ENCODE peak calls at places on chromosome 5, in six cellular contexts. One of them, this sample, is unnamed.

GRCh38 chr5:34695275-34696032 is 39.3 kb downstream of the RAI14 start:
- DNase-seq in AG10803: peak; percentile 17
- DNase-seq in psoas muscle: no peak
- DNase-seq in transverse colon: no peak
- DNase-seq in mucosa of descending colon: no peak
- DNase-seq in NB4: no peak
- DNase-seq in this sample: peak; percentile 24

GRCh38 chr5:82355496-82355895 is 77.3 kb upstream of the RPS23 start:
- DNase-seq in AG10803: no peak
- DNase-seq in psoas muscle: no peak
- DNase-seq in transverse colon: no peak
- DNase-seq in mucosa of descending colon: no peak
- DNase-seq in NB4: no peak
- DNase-seq in this sample: no peak

GRCh38 chr5:9094582-9094981 is 451.3 kb downstream of the SEMA5A start:
- DNase-seq in AG10803: peak; percentile 84
- DNase-seq in psoas muscle: no peak
- DNase-seq in transverse colon: no peak
- DNase-seq in mucosa of descending colon: no peak
- DNase-seq in NB4: no peak
- DNase-seq in this sample: no peak

GRCh38 chr5:24633705-24634325 is 11.0 kb downstream of the CDH10 start:
- DNase-seq in AG10803: peak; percentile 42
- DNase-seq in psoas muscle: no peak
- DNase-seq in transverse colon: no peak
- DNase-seq in mucosa of descending colon: no peak
- DNase-seq in NB4: peak; percentile 49
- DNase-seq in this sample: no peak

GRCh38 chr5:54534306-54534705 is 16.7 kb downstream of the SNX18 start:
- DNase-seq in AG10803: no peak
- DNase-seq in psoas muscle: no peak
- DNase-seq in transverse colon: no peak
- DNase-seq in mucosa of descending colon: no peak
- DNase-seq in NB4: no peak
- DNase-seq in this sample: no peak

GRCh38 chr5:27472000-27472763 is 433.8 kb upstream of the CDH9 start:
- DNase-seq in AG10803: peak; percentile 79
- DNase-seq in psoas muscle: no peak
- DNase-seq in transverse colon: no peak
- DNase-seq in mucosa of descending colon: no peak
- DNase-seq in NB4: peak; percentile 21
- DNase-seq in this sample: peak; percentile 50

GRCh38 chr5:88551724-88552345 is 283.2 kb upstream of the TMEM161B start:
- DNase-seq in AG10803: no peak
- DNase-seq in psoas muscle: no peak
- DNase-seq in transverse colon: no peak
- DNase-seq in mucosa of descending colon: no peak
- DNase-seq in NB4: no peak
- DNase-seq in this sample: no peak

GRCh38 chr5:31854625-31855526 is 215.9 kb downstream of the PDZD2 start:
- DNase-seq in AG10803: peak; percentile 3
- DNase-seq in psoas muscle: peak; percentile 42
- DNase-seq in transverse colon: no peak
- DNase-seq in mucosa of descending colon: no peak
- DNase-seq in NB4: no peak
- DNase-seq in this sample: no peak

GRCh38 chr5:67989457-67989856 is 226.1 kb upstream of the PIK3R1 start:
- DNase-seq in AG10803: peak; percentile 49
- DNase-seq in psoas muscle: no peak
- DNase-seq in transverse colon: no peak
- DNase-seq in mucosa of descending colon: no peak
- DNase-seq in NB4: no peak
- DNase-seq in this sample: no peak

GRCh38 chr5:6011199-6011598 is 367.1 kb downstream of the MED10 start:
- DNase-seq in AG10803: no peak
- DNase-seq in psoas muscle: no peak
- DNase-seq in transverse colon: no peak
- DNase-seq in mucosa of descending colon: no peak
- DNase-seq in NB4: no peak
- DNase-seq in this sample: no peak

GRCh38 chr5:115069087-115069968 is 100.4 kb downstream of the TRIM36 start:
- DNase-seq in AG10803: peak; percentile 60
- DNase-seq in psoas muscle: no peak
- DNase-seq in transverse colon: peak; percentile 8
- DNase-seq in mucosa of descending colon: no peak
- DNase-seq in NB4: peak; percentile 77
- DNase-seq in this sample: peak; percentile 13

DNA sequence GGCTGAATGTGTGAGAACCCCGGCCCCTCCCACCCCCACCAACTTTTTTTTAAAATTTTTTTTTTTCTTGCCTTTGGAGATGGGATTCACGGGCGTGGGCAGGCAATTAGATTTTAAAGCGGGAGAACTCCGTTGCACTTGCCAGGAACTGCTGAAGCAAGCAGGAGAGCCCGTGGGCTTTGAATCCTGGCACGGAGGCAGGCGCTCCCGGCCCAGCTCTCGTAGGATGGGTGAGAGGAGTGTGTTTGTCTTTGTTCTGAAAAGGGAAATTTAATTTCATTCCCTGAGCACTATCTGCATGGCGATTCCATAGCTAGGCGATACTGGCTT is 54.3 kb upstream of the BOD1 start:
- DNase-seq in AG10803: no peak
- DNase-seq in psoas muscle: no peak
- DNase-seq in transverse colon: no peak
- DNase-seq in mucosa of descending colon: no peak
- DNase-seq in NB4: no peak
- DNase-seq in this sample: no peak
- H3K4me3 ChIP-seq in AG10803: no peak overlapping the region
- H3K4me3 ChIP-seq in psoas muscle: peak overlapping the region; percentile 46
- H3K4me3 ChIP-seq in transverse colon: no peak overlapping the region
- H3K4me3 ChIP-seq in mucosa of descending colon: no peak overlapping the region
- H3K4me3 ChIP-seq in NB4: no peak overlapping the region
- H3K4me3 ChIP-seq in this sample: no peak overlapping the region

GRCh38 chr5:77492653-77493000 is 511 bp upstream of the WDR41 start:
- DNase-seq in AG10803: no peak
- DNase-seq in psoas muscle: no peak
- DNase-seq in transverse colon: no peak
- DNase-seq in mucosa of descending colon: no peak
- DNase-seq in NB4: no peak
- DNase-seq in this sample: no peak
- TF ChIP-seq CTCF in AG10803: no peak
- TF ChIP-seq CTCF in psoas muscle: no peak
- TF ChIP-seq CTCF in transverse colon: no peak
- TF ChIP-seq CTCF in mucosa of descending colon: no peak
- TF ChIP-seq CTCF in NB4: no peak
- TF ChIP-seq CTCF in this sample: no peak

DNA sequence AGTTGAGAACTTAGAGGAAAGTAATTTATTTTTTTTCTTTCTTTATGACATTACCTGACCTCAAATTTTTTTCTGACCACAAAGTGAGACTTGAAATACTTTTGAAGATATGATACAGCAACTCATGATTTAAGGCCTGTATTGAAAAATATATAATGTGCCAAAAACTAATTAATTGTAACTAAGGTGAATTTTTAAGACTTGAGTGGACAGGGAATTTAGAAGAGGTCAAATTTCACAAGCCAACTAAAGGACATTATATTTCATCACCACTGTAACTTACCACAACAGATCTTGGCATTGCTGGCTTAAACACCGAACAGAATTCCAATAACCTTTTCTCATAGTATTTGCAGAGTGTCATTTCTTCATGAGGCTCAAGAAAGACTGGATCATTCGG is 1.8 kb downstream of the CCNH start:
- DNase-seq in AG10803: peak; percentile 96
- DNase-seq in psoas muscle: no peak
- DNase-seq in transverse colon: no peak
- DNase-seq in mucosa of descending colon: no peak
- DNase-seq in NB4: no peak
- DNase-seq in this sample: no peak
- H3K4me3 ChIP-seq in AG10803: peak overlapping the region; percentile 99
- H3K4me3 ChIP-seq in psoas muscle: peak overlapping the region; percentile 91
- H3K4me3 ChIP-seq in transverse colon: no peak overlapping the region
- H3K4me3 ChIP-seq in mucosa of descending colon: no peak overlapping the region
- H3K4me3 ChIP-seq in NB4: peak overlapping the region; percentile 83
- H3K4me3 ChIP-seq in this sample: peak overlapping the region; percentile 90

DNA sequence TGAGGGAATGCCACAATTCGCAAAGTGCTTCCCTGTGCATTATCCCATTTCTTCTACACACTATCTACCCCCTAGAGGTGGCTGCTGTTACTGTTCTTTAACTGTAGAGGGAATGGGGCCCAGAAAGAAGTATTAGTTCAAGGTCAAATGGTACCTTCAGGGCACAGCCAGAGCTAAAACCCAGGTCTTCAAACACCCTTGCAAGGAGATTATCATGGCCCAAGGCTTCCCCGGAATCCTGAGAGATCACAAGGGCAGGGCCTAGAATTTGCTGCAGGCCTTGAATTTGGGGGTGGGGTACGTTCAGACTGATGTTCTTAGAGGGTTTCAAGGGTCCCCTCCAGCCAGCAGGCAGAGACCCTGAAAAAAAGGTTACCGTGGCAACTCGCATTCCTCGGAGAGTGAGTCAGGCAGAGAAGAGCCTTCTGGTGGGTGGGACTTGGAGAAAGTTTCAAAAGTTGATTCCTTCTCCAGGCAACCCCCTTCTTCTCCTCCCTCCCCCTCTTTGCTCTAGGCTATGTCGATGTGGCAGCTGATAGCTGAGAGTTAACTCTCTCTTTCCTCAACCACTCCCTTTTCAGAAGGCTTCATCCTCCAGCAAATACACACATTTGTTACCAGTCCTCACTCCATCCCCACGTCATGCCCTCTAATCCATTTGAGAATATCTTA is 1.9 kb downstream of the SPARC start:
- DNase-seq in AG10803: peak; percentile 97
- DNase-seq in psoas muscle: peak; percentile 40
- DNase-seq in transverse colon: peak; percentile 29
- DNase-seq in mucosa of descending colon: no peak
- DNase-seq in NB4: peak; percentile 24
- DNase-seq in this sample: no peak
- TF ChIP-seq CTCF in AG10803: peak; percentile 60
- TF ChIP-seq CTCF in psoas muscle: no peak
- TF ChIP-seq CTCF in transverse colon: peak; percentile 8
- TF ChIP-seq CTCF in mucosa of descending colon: no peak
- TF ChIP-seq CTCF in NB4: no peak
- TF ChIP-seq CTCF in this sample: peak; percentile 41

GRCh38 chr5:1708592-1709141 is 91.0 kb downstream of the MRPL36 start:
- DNase-seq in AG10803: no peak
- DNase-seq in psoas muscle: no peak
- DNase-seq in transverse colon: no peak
- DNase-seq in mucosa of descending colon: no peak
- DNase-seq in NB4: no peak
- DNase-seq in this sample: no peak

GRCh38 chr5:1706428-1706827 is 93.2 kb downstream of the MRPL36 start:
- DNase-seq in AG10803: no peak
- DNase-seq in psoas muscle: no peak
- DNase-seq in transverse colon: no peak
- DNase-seq in mucosa of descending colon: no peak
- DNase-seq in NB4: no peak
- DNase-seq in this sample: no peak

GRCh38 chr5:1707467-1707866 is 92.2 kb downstream of the MRPL36 start:
- DNase-seq in AG10803: no peak
- DNase-seq in psoas muscle: no peak
- DNase-seq in transverse colon: no peak
- DNase-seq in mucosa of descending colon: no peak
- DNase-seq in NB4: no peak
- DNase-seq in this sample: no peak

GRCh38 chr5:1706021-1706420 is 93.6 kb downstream of the MRPL36 start:
- DNase-seq in AG10803: no peak
- DNase-seq in psoas muscle: no peak
- DNase-seq in transverse colon: no peak
- DNase-seq in mucosa of descending colon: no peak
- DNase-seq in NB4: no peak
- DNase-seq in this sample: no peak

DNA sequence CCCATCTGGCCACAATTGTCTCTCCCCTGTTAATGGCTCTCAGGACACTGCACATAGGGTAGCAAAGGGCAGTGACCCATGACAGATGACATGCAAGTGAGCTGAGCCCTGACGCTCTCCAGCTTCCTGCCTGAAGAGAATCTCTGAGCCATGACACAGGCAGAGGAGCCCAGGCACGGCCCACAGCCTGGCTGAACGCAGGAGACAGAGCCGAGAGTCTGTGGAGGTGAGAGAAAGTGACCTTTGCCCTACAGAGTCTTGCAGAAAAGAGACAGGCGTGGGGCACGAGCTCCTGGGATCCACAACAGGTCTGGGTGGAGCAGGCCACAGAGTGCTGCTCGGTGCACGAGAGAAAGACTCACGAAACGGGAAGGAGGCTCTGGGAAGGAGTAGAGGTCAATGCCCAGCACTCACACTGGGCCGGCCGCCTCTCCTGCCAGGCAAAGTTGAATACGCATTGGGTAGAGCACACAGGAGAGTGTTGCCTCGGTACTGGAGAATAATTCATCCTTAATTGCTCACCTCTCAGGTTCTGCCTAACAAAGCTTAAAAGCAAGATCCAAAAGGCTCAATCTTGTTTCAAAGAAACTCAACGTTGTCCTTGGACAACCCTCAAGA is 90.3 kb downstream of the MRPL36 start:
- DNase-seq in AG10803: no peak
- DNase-seq in psoas muscle: no peak
- DNase-seq in transverse colon: no peak
- DNase-seq in mucosa of descending colon: no peak
- DNase-seq in NB4: no peak
- DNase-seq in this sample: no peak
- H3K4me3 ChIP-seq in AG10803: no peak overlapping the region
- H3K4me3 ChIP-seq in psoas muscle: no peak overlapping the region
- H3K4me3 ChIP-seq in transverse colon: no peak overlapping the region
- H3K4me3 ChIP-seq in mucosa of descending colon: no peak overlapping the region
- H3K4me3 ChIP-seq in NB4: no peak overlapping the region
- H3K4me3 ChIP-seq in this sample: no peak overlapping the region

GRCh38 chr5:141369994-141370848 is at the start of gene PCDHGB3:
- DNase-seq in AG10803: peak; percentile 73
- DNase-seq in psoas muscle: no peak
- DNase-seq in transverse colon: peak; percentile 21
- DNase-seq in mucosa of descending colon: no peak
- DNase-seq in NB4: peak; percentile 77
- DNase-seq in this sample: peak; percentile 37
- TF ChIP-seq CTCF in AG10803: peak; percentile 62
- TF ChIP-seq CTCF in psoas muscle: peak; percentile 39
- TF ChIP-seq CTCF in transverse colon: no peak
- TF ChIP-seq CTCF in mucosa of descending colon: no peak
- TF ChIP-seq CTCF in NB4: peak; percentile 57
- TF ChIP-seq CTCF in this sample: peak; percentile 78

DNA sequence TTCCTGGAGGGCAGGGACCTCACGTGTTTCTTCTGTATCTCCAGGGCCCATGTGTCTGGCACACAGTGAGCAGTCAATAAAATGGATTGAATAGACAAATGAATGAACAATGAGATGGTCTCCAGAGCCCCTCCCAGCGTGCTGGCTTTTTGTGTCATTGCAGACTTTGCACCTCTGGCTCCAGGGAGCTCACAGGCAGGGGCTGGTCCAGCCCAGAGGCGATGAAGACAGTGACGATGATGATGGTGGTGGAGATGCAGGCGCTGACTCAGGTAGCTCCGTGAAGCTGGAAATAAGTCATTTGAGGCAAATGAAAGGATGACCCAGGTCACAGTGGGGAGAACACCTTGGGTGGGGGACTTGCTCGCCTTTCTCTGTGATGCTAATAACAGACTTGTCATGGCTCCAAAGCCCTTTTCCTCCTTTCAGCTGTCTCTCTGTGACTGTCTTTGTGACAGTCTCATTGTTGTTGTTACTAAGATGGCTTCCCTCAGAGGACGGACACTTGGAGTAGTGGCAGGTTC is 30.4 kb upstream of the FABP6 start:
- DNase-seq in AG10803: no peak
- DNase-seq in psoas muscle: no peak
- DNase-seq in transverse colon: no peak
- DNase-seq in mucosa of descending colon: no peak
- DNase-seq in NB4: no peak
- DNase-seq in this sample: no peak
- H3K4me3 ChIP-seq in AG10803: peak overlapping the region; percentile 36
- H3K4me3 ChIP-seq in psoas muscle: peak overlapping the region; percentile 62
- H3K4me3 ChIP-seq in transverse colon: peak overlapping the region; percentile 19
- H3K4me3 ChIP-seq in mucosa of descending colon: no peak overlapping the region
- H3K4me3 ChIP-seq in NB4: no peak overlapping the region
- H3K4me3 ChIP-seq in this sample: no peak overlapping the region